ENCODE peak calls at places on chromosomes 11 and 22, in ten cellular contexts. Q is stomach, V is heart left ventricle, A is uterus, E is breast epithelium, N is HCT116, P is HepG2, B is A549, X is tibial nerve, I is suprapubic skin. W is an unnamed sample. For H3K4me1, the result is how much of the 10 kb centered on the place peaks cover.

GRCh38 chr11:110433393-110434333 is 3.9 kb downstream of the FDX1 start:
- DNase-seq in X (no peak), E (no peak), I (no peak), P (peak), B (no peak), A (no peak), V (no peak), Q (no peak), N (no peak), W (no peak)

GRCh38 chr22:27312567-27313507 is 488.7 kb downstream of the MN1 start:
- DNase-seq in P (no peak), E (no peak), I (no peak), X (no peak), V (no peak), N (no peak), A (no peak), B (no peak), Q (no peak), W (no peak)

GRCh38 chr11:125078016-125078415 is 14.9 kb downstream of the SLC37A2 start:
- DNase-seq in Q (no peak), E (no peak), N (no peak), A (no peak), X (no peak), V (no peak), I (no peak), B (no peak), P (no peak), W (no peak)

GRCh38 chr11:130206141-130206540 is 46.6 kb downstream of the ST14 start:
- DNase-seq in Q (peak), V (no peak), X (no peak), B (no peak), P (no peak), A (no peak), N (no peak), I (no peak), E (no peak), W (peak)

GRCh38 chr11:113519989-113520613 is 44.9 kb upstream of the DRD2 start:
- DNase-seq in X (no peak), E (no peak), P (no peak), B (no peak), A (no peak), Q (no peak), N (no peak), V (no peak), I (peak), W (no peak)

GRCh38 chr11:8086001-8086479 is 5.0 kb downstream of the TUB start:
- DNase-seq in N (no peak), I (no peak), P (no peak), Q (no peak), X (no peak), E (no peak), V (no peak), B (no peak), A (peak), W (no peak)

GRCh38 chr11:68302256-68303054 is 9.9 kb upstream of the LRP5 start:
- DNase-seq in E (no peak), P (peak), B (no peak), Q (no peak), N (peak), A (no peak), X (no peak), I (no peak), V (no peak), W (no peak)

GRCh38 chr11:128181090-128181485 is 406.3 kb downstream of the ETS1 start:
- DNase-seq in A (no peak), E (no peak), X (no peak), I (no peak), B (no peak), N (no peak), V (no peak), P (no peak), Q (no peak), W (no peak)

GRCh38 chr11:8838248-8838647 is 72.7 kb upstream of the AKIP1 start:
- DNase-seq in P (no peak), V (no peak), E (no peak), X (peak), Q (no peak), I (peak), B (no peak), A (no peak), N (no peak), W (no peak)

GRCh38 chr22:26444777-26445176 is 15.7 kb downstream of the ASPHD2 start:
- DNase-seq in P (no peak), N (no peak), I (no peak), X (no peak), A (no peak), Q (no peak), E (no peak), V (no peak), B (no peak), W (no peak)

GRCh38 chr11:108897916-108898315 is 233.0 kb downstream of the DDX10 start:
- DNase-seq in P (no peak), I (no peak), V (no peak), A (no peak), N (no peak), E (no peak), Q (no peak), X (no peak), B (no peak), W (no peak)

GRCh38 chr22:49935561-49935960 is 17.1 kb downstream of the CRELD2 start:
- DNase-seq in N (no peak), E (no peak), A (no peak), Q (no peak), P (no peak), X (no peak), I (no peak), B (no peak), V (no peak), W (peak)

GRCh38 chr22:49936018-49936972 is 17.9 kb downstream of the CRELD2 start:
- DNase-seq in V (peak), Q (peak), X (peak), I (peak), A (peak), P (peak), E (peak), B (no peak), N (no peak), W (peak)

GRCh38 chr22:49934144-49934890 is 15.9 kb downstream of the CRELD2 start:
- DNase-seq in Q (peak), X (peak), A (peak), V (peak), I (no peak), N (no peak), E (peak), P (no peak), B (no peak), W (peak)

GRCh38 chr22:49933236-49933921 is 14.9 kb downstream of the CRELD2 start:
- DNase-seq in Q (peak), I (no peak), N (no peak), B (no peak), E (peak), A (peak), X (peak), P (no peak), V (peak), W (peak)

DNA sequence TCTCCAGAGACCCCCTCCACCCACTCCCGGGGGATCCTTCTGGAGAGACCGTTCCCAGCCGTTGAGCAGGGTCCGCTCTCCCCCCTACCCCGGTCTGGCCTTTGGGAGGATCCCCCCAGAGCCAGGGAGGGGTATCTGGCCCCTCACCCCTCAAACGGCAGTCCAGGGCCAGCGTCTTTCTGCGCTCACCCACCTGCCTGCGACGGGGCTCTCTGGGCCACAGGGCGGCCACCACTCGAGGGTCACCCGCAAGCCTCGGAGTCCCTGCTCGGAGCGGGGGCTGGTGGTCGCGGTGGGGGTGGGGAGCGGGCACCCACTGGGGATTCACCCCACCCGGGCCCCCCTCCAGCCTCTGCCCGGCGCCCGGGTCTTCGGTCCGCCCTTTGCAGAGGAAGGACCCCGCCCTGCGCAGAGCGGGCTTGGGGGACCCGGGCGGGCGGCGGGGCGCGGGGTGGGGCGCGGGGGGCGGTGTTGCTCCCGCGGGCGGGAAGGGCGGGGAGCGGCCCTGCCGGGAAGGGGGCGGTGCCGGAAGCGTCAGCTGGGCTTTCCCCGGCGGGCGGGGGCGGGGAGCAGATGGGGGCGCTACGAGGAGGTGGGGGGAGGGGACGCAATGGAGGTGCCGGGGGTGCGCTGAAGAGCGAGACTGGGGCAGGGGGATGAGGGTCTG is 16.6 kb downstream of the CRELD2 start:
- DNase-seq in E (peak), X (peak), N (no peak), A (peak), B (no peak), P (no peak), V (peak), Q (peak), I (no peak), W (peak)
- H3K4me1 ChIP-seq in E (under half), X (under half), N (under half), A (under half), B (under half), P (half or more), V (half or more), Q (half or more), I (half or more), W (under half)

DNA sequence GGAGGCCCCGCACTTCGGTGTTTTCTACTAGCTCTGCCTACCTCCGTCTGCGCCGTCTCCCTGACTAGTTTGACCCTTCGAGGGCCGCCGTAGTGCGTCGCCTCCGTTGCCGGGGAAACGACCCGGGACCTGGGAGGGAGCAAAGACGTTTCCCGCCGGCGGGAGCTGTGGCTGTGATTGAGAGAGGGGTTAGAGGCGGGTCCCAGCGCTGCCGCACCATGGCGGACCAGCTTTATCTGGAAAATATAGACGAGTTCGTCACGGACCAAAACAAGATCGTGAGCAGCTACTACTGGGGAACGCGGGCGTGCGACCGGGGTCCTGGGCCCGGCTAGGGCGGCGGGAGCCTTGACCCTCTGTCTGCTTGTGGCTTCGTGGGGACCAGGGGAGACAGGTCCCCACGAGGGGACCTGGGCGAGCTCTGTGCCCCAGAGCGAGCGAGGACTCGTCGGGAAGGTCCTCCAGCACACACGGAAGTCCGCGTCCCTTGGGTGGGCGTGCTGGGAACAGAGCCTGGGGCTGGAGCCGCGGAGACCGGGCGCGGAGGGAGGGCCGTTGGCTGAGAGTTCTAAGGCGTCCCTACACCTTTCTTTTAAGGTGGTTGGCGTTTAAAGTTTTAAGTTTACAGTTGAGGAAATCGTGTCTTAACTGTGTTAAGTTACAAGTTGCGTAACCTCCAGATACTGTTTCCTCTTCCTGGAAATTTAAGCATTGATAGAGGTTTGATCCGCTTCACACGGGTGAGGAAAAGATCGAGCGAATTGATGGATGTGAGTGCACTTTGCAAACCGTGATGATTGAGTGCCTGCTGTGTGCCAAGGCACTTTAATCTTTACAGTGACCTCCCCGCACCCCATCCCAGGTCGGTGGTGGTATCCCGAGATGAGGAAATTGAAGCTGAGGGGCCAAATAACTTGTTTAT is at the start of gene POLD3:
- DNase-seq in V (peak), X (peak), B (peak), I (peak), E (peak), A (peak), N (peak), P (peak), Q (peak), W (peak)
- TF ChIP-seq POLR2A in V (no peak), X (no peak), B (peak), I (no peak), E (no peak), A (peak), N (peak), P (peak), Q (no peak), W (no peak)

DNA sequence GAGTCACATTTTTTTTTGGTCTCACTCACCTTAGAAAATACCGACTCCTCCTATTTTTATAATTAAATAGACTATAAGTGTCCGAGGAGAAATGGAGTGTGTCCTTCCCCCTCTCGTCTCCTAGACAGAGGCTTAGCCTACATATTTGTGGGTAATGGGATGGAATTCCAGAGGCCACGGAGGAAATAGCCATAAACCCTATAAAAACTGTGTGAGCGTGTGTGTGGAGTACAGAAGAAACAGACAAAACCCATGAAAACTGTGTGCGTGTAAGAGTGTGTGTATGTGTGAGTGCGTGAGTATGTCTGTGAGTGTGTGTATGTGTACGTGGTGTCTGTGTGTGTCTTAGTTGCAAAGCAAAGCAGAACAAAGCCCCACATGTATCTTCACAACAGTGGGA is 883.5 kb downstream of the OPCML start:
- DNase-seq in X (no peak), A (no peak), P (no peak), N (no peak), E (no peak), I (no peak), Q (no peak), B (no peak), V (no peak), W (no peak)
- H3K4me1 ChIP-seq in X (under half), A (under half), P (under half), N (under half), E (under half), I (under half), Q (under half), B (under half), V (under half), W (under half)

GRCh38 chr11:66101055-66101454 is 31.0 kb downstream of the PACS1 start:
- DNase-seq in V (no peak), X (no peak), Q (no peak), B (no peak), N (no peak), P (no peak), I (no peak), E (no peak), A (no peak), W (no peak)

GRCh38 chr11:66104057-66104638 is 34.1 kb downstream of the PACS1 start:
- DNase-seq in Q (no peak), B (no peak), N (no peak), I (no peak), V (no peak), A (no peak), P (no peak), X (no peak), E (no peak), W (no peak)

DNA sequence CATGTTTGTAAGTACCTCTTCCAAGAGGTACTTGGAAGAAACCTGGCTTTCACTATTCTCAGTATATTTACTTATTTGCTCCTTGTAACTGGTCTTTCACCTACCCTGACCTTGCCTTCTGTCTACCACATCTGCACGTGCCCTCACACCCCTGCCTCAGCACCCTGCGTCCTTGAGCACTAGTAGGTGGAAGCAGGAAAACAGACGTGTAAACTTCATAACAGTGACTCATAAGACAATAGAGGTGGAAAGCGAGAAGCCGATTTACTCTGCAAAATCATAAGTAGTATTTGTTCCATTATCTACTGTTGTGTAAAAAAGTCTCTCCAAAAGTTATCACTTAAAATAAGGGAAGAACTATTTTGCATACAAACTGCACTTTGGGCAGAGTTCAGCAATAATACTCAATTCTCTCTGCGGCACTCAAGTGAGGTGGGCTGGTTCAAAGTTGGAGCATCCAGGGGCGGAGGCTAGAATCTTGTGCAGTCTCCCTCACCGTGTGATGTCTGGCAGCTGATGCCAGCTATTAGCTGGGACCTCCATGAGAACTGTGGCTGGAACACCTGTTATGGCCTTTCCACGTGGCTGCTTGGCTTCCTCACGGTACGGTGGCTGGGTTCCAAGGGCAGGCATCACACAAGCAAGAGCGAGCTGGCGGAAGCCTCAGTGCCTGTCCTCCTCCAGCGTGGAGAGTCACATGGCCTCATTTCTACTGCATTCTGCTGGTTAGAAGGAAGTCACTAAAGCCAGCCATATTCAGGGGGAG is 30.4 kb downstream of the PACS1 start:
- DNase-seq in Q (peak), A (peak), E (peak), X (peak), B (peak), V (peak), P (no peak), N (no peak), I (peak), W (peak)
- TF ChIP-seq POLR2A in Q (no peak), A (no peak), E (no peak), X (no peak), B (no peak), V (no peak), P (no peak), N (no peak), I (no peak), W (no peak)

DNA sequence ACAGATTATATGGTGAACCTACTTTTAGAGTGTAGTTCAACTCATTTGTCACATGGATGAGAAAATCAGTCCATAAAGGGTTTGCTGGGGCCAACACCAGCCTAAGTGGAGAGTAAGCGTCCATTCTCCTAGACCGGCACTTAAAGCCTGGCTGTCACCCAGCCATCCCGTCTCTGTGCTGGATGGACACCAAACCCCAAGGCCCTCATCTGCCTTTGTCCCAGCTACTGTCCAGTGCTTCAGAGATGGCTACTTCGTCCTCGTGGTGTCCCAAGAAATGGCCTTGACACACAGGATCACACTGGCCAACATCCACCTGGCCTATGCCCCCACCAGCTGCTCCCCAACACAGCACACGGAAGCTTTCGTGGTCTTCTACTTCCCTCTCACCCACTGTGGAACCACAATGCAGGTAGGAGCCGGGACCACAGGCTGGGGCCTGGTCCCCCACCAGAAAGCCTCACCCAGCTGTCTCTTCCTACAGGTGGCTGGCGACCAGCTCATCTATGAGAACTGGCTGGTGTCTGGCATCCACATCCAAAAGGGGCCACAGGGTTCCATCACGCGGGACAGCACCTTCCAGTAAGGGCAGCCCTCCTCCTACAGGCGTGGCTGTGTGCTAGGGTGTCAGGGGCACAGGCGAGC is 3.5 kb downstream of the ZP1 start:
- DNase-seq in X (no peak), N (no peak), P (no peak), A (no peak), I (peak), V (no peak), Q (no peak), E (no peak), B (no peak), W (no peak)
- H3K4me1 ChIP-seq in X (under half), N (under half), P (under half), A (under half), I (under half), V (under half), Q (under half), E (under half), B (under half), W (under half)

DNA sequence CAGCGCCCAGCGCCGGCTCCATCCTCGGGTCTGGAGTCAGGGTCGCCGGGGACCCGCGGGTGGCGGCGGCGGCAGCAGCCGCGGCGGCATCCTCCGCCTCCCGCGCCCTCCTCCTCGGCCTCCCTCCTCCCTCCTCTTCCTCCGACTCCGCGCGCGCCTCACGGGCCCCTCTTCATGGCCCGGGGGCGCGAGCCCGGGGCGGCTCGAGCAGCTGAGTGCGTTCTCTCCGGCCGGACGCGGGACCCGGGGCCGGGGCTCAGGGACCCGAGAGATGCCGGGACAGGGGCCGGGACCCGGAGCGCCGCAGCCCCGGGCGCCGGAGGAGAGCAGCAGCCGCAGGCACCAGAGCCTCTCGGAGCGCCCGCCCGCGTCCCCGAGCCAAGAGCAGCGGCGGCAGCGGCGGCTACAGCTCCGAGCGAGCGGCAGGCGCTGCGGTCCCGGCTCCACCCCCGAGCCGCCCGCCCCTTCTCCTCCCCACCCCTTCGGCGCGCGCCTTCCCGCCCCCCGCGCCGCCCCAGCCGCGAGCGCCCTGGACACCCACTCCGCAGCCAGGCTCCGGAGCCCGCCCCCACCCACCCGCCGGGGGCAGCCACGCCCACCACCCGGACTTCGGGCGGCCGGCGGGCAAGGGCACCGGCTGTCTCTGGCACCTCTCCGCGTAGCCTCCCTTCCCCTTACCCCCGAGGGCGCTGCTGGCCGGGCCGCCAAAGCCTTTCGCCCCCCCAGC is at the start of gene CHST1:
- DNase-seq in I (no peak), N (no peak), A (peak), B (no peak), V (peak), X (no peak), E (no peak), Q (peak), P (no peak), W (peak)
- TF ChIP-seq POLR2A in I (no peak), N (no peak), A (peak), B (no peak), V (no peak), X (no peak), E (no peak), Q (no peak), P (no peak), W (peak)

GRCh38 chr11:85749287-85749834 is 61.6 kb downstream of the SYTL2 start:
- DNase-seq in X (no peak), B (no peak), I (no peak), N (no peak), A (no peak), V (no peak), P (no peak), Q (no peak), E (no peak), W (no peak)
- H3K4me1 ChIP-seq in X (under half), B (half or more), I (under half), N (under half), A (under half), V (under half), P (under half), Q (under half), E (under half), W (under half)

W was measured in right lobe of liver.